ENCODE peak calls at places on chromosome 17, in five cellular contexts. H is fibroblast of lung, M is HL-60, G is mucosa of descending colon, Y is sigmoid colon. X is an unnamed sample.

GRCh38 chr17:73591278-73592078 is 52.8 kb downstream of the SDK2 start:
- DNase-seq in M (no peak), H (no peak), Y (no peak), G (peak; percentile 24), X (no peak)

GRCh38 chr17:63587770-63588169 is 12.9 kb upstream of the TACO1 start:
- DNase-seq in G (no peak), H (no peak), M (no peak), Y (no peak), X (no peak)

GRCh38 chr17:67608691-67609090 is 109.0 kb upstream of the NOL11 start:
- DNase-seq in G (no peak), Y (no peak), H (peak; percentile 75), M (no peak), X (no peak)

GRCh38 chr17:59899099-59899498 is 6.2 kb downstream of the RPS6KB1 start:
- DNase-seq in M (peak; percentile 43), H (peak; percentile 39), Y (no peak), G (no peak), X (no peak)

GRCh38 chr17:12789976-12790805 is 893 bp downstream of the ARHGAP44 start:
- DNase-seq in H (no peak), Y (no peak), M (no peak), G (peak; percentile 44), X (no peak)

GRCh38 chr17:15157051-15157450 is 108.1 kb downstream of the PMP22 start:
- DNase-seq in Y (no peak), H (no peak), G (no peak), M (no peak), X (no peak)

GRCh38 chr17:64983708-64984107 is 64.4 kb upstream of the LRRC37A3 start:
- DNase-seq in G (no peak), M (no peak), H (no peak), Y (no peak), X (no peak)

GRCh38 chr17:18933102-18934058 is 18.6 kb upstream of the SLC5A10 start:
- DNase-seq in M (no peak), Y (no peak), G (no peak), H (no peak), X (no peak)

GRCh38 chr17:19940722-19941464 is 36.7 kb downstream of the AKAP10 start:
- DNase-seq in H (peak; percentile 38), G (peak; percentile 47), M (no peak), Y (no peak), X (no peak)

GRCh38 chr17:17575360-17576251 is 15.9 kb downstream of the PEMT start:
- DNase-seq in G (no peak), M (no peak), H (peak; percentile 28), Y (peak; percentile 60), X (no peak)

GRCh38 chr17:75152971-75153853 is 1.1 kb downstream of the JPT1 start:
- DNase-seq in M (no peak), G (peak; percentile 72), Y (peak; percentile 69), H (peak; percentile 26), X (no peak)

GRCh38 chr17:10798332-10798749 is 5.6 kb downstream of the TMEM238L start:
- DNase-seq in G (no peak), Y (no peak), M (no peak), H (no peak), X (no peak)

GRCh38 chr17:67374329-67375053 is 2.6 kb upstream of the PITPNC1 start:
- DNase-seq in G (peak; percentile 94), H (peak; percentile 85), M (no peak), Y (peak; percentile 90), X (no peak)

GRCh38 chr17:69677130-69677529 is 262.6 kb downstream of the MAP2K6 start:
- DNase-seq in G (no peak), M (no peak), Y (no peak), H (peak; percentile 47), X (no peak)

GRCh38 chr17:48627625-48628510 is 1.7 kb upstream of the HOXB9 start:
- DNase-seq in H (no peak), Y (no peak), G (no peak), M (no peak), X (no peak)

GRCh38 chr17:28861393-28862203 is 6.8 kb downstream of the ERAL1 start:
- DNase-seq in M (no peak), Y (no peak), G (peak; percentile 53), H (no peak), X (no peak)

GRCh38 chr17:75105269-75106080 is 4.3 kb upstream of the ARMC7 start:
- DNase-seq in Y (no peak), M (no peak), G (peak; percentile 80), H (no peak), X (no peak)

GRCh38 chr17:30570596-30571265 is 93.5 kb downstream of the GOSR1 start:
- DNase-seq in H (no peak), Y (no peak), M (no peak), G (no peak), X (no peak)

GRCh38 chr17:61689610-61690180 is 98.7 kb upstream of the NACA2 start:
- DNase-seq in G (no peak), Y (no peak), H (peak; percentile 14), M (no peak), X (no peak)

GRCh38 chr17:20191066-20191465 is 181.9 kb downstream of the SPECC1 start:
- DNase-seq in H (peak; percentile 98), G (no peak), Y (no peak), M (no peak), X (no peak)

GRCh38 chr17:67258836-67259468 is 14.0 kb upstream of the HELZ start:
- DNase-seq in G (peak; percentile 33), H (no peak), Y (no peak), M (peak; percentile 56), X (no peak)

GRCh38 chr17:38605852-38606645 is at the start of gene SRCIN1:
- DNase-seq in G (peak; percentile 82), H (no peak), M (peak; percentile 63), Y (peak; percentile 73), X (no peak)

GRCh38 chr17:38603786-38604478 is 1.8 kb downstream of the SRCIN1 start:
- DNase-seq in Y (no peak), H (no peak), M (no peak), G (no peak), X (no peak)

GRCh38 chr17:38604479-38605229 is 1.1 kb downstream of the SRCIN1 start:
- DNase-seq in H (no peak), Y (no peak), G (no peak), M (no peak), X (no peak)

GRCh38 chr17:38606646-38607611 is 1.2 kb upstream of the SRCIN1 start:
- DNase-seq in G (no peak), M (no peak), H (no peak), Y (peak; percentile 88), X (no peak)

DNA sequence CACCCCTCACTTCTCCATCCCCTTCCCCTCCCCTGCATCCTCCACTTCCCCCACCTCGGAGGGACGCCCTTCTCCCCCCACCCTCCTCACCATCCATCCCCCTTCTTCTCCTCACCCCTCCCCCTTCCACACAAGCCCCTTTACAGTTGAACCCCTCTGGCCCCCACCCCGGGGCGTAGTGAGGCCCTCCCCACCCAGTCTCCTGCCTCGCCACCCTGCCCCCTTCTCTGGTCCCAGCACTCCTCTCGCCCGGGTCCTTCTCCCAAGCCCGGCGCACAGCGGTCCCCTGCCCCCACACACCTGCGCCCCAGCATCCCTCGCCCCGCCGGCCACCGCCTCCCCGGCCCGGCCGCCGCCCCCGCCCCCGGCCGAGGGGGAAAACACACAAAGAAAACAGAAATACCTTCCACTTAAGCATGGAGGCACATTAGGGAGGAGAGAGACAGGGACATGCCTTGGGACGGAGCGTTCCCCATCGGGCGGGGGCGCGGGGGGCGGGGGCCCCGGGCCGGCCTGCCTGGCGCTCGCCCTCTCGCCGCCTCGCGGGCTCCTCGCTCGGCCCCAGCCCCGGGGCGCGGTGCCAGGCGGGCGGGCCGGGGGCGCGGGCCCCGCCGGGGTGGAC is 411 bp downstream of the SRCIN1 start:
- DNase-seq in G (no peak), H (no peak), M (no peak), Y (no peak), X (no peak)
- H3K4me3 ChIP-seq in G (peak overlapping the region; percentile 19), H (no peak overlapping the region), M (peak overlapping the region; percentile 52), Y (peak overlapping the region; percentile 56), X (no peak overlapping the region)

DNA sequence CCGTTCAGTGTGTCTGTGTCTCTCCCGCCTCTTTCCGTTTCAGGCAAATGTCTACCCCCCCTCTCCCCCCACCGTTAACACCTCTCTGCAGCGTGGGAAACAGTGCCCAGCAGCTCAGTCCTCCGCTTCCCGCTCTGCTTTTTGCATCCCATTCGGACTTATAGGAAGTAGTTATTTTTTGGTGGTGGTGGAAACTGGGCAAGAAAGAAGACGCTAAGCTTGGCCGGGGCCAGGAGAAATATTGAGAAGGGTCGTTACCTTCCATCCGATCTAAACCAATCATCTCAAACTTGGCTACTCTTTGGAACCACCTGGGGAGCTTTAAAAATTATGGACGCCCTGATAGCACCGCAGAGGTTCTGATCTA is 504 bp upstream of the HLF start:
- DNase-seq in M (no peak), H (no peak), G (no peak), Y (no peak), X (no peak)
- H3K4me3 ChIP-seq in M (no peak overlapping the region), H (no peak overlapping the region), G (no peak overlapping the region), Y (peak overlapping the region; percentile 73), X (peak overlapping the region; percentile 26)

DNA sequence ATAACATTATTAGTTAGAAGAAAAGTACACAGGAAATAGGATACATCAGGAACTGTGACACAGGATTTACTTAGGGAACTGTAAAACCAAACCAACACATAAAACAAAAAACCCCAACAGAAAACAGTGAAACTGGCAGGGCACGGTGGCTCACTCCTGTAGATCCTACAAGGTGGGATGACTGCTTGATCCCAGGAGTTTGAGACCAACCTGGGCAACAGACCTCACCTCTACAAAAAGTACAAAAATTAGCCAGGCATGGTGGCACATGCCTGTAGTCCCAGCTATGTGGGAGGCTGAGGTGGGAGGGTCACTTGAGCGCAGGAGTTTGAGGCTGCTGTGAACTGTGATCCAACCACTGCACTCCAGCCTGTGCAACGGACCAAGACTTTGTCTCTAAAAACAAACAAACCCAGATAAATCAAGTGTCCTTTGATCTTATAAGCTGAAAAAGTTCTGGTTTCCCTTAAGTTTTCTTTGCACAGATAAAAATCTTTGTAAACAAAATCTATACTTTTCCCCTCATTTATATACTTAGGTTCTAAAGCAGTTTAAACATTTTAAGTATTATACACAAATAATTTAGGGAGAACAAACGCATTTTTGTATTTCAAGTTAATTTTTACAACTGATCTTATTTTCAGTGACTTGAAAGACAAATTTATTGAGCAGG is 111.5 kb upstream of the TOB1 start:
- DNase-seq in G (no peak), Y (no peak), M (no peak), H (no peak), X (no peak)
- H3K4me3 ChIP-seq in G (no peak overlapping the region), Y (no peak overlapping the region), M (no peak overlapping the region), H (no peak overlapping the region), X (no peak overlapping the region)

GRCh38 chr17:81576621-81577277 is 24.6 kb upstream of the FAAP100 start:
- DNase-seq in Y (no peak), M (no peak), G (no peak), H (peak; percentile 74), X (peak; percentile 68)
- H3K4me3 ChIP-seq in Y (no peak overlapping the region), M (peak overlapping the region; percentile 11), G (no peak overlapping the region), H (no peak overlapping the region), X (no peak overlapping the region)

DNA sequence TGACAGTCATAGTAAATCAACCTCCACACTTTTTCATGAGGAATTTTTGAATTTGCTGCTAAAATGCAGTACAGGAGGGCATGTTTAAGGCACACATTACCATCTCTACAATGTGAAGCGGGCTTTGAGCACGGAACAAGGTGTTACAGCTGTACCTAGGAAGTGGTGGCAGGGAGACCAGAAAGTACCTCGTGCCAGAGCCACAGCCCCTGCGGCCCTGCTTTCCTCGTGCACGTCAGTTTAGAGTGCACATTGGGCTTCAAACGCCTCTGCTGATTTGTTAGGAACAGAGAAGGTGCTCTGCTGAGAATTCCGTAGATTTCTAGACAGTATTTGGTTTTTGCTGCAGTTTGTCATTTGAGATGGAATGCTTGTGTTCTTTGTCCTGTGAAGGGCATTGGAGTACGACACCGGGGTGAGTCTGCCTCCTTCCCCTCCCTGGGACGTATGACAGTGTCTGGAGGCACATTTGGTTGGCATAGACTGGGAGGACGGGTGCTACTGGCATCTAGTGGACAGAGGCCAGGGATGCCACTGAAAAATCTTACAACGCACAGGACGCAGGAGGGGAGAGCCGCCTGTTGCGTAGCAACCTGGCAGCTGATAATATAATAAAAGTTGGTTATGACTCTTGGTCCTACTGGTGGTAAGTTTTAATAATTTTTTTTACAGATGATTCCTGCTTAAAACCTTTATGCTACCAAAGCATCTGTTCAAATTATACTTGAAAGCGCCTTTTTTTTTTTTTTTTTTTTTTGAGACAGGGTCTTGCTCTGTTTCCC is 9.1 kb downstream of the FOXK2 start:
- DNase-seq in Y (peak; percentile 90), G (peak; percentile 67), M (no peak), H (peak; percentile 40), X (no peak)
- H3K4me3 ChIP-seq in Y (no peak overlapping the region), G (no peak overlapping the region), M (no peak overlapping the region), H (no peak overlapping the region), X (no peak overlapping the region)

X was measured in retinal pigment epithelial cell.